ENCODE peak calls at places on chromosomes 2 and 18, in six cellular contexts. P, B, J, A, Z and N are unnamed samples.

GRCh38 chr18:34771958-34772357 is 61.9 kb downstream of the DTNA start:
- DNase-seq in P (no peak), B (no peak), J (no peak), A (no peak), Z (no peak), N (peak)

GRCh38 chr2:96527052-96527964 is 9.2 kb upstream of the ARID5A start:
- DNase-seq in P (peak), B (no peak), J (no peak), A (peak), Z (no peak), N (no peak)

GRCh38 chr18:6401687-6402086 is 13.0 kb downstream of the L3MBTL4 start:
- DNase-seq in P (no peak), B (no peak), J (no peak), A (no peak), Z (no peak), N (no peak)

GRCh38 chr2:71686781-71687180 is 233.4 kb downstream of the DYSF start:
- DNase-seq in P (no peak), B (no peak), J (no peak), A (no peak), Z (no peak), N (no peak)

GRCh38 chr18:79596451-79597175 is 83.0 kb upstream of the CTDP1 start:
- DNase-seq in P (no peak), B (no peak), J (no peak), A (no peak), Z (no peak), N (no peak)

GRCh38 chr18:35131387-35132283 is 90.4 kb downstream of the MAPRE2 start:
- DNase-seq in P (no peak), B (no peak), J (no peak), A (no peak), Z (no peak), N (peak)

GRCh38 chr2:216742411-216742810 is 47.1 kb upstream of the IGFBP5 start:
- DNase-seq in P (no peak), B (no peak), J (no peak), A (no peak), Z (no peak), N (peak)

GRCh38 chr18:13885009-13885408 is 30.3 kb downstream of the MC2R start:
- DNase-seq in P (no peak), B (no peak), J (no peak), A (no peak), Z (no peak), N (no peak)

GRCh38 chr2:215370116-215370965 is 58.5 kb downstream of the ATIC start:
- DNase-seq in P (peak), B (no peak), J (no peak), A (no peak), Z (no peak), N (peak)

GRCh38 chr2:10163498-10164486 is 41.3 kb downstream of the RRM2 start:
- DNase-seq in P (peak), B (no peak), J (no peak), A (no peak), Z (no peak), N (no peak)

GRCh38 chr2:177329035-177329434 is 63.5 kb upstream of the AGPS start:
- DNase-seq in P (no peak), B (no peak), J (no peak), A (no peak), Z (no peak), N (no peak)

GRCh38 chr2:190718652-190719526 is 70.0 kb downstream of the NAB1 start:
- DNase-seq in P (peak), B (peak), J (peak), A (peak), Z (peak), N (peak)
- TF ChIP-seq CTCF in P (no peak), B (no peak), J (no peak), A (no peak), Z (no peak), N (no peak)

DNA sequence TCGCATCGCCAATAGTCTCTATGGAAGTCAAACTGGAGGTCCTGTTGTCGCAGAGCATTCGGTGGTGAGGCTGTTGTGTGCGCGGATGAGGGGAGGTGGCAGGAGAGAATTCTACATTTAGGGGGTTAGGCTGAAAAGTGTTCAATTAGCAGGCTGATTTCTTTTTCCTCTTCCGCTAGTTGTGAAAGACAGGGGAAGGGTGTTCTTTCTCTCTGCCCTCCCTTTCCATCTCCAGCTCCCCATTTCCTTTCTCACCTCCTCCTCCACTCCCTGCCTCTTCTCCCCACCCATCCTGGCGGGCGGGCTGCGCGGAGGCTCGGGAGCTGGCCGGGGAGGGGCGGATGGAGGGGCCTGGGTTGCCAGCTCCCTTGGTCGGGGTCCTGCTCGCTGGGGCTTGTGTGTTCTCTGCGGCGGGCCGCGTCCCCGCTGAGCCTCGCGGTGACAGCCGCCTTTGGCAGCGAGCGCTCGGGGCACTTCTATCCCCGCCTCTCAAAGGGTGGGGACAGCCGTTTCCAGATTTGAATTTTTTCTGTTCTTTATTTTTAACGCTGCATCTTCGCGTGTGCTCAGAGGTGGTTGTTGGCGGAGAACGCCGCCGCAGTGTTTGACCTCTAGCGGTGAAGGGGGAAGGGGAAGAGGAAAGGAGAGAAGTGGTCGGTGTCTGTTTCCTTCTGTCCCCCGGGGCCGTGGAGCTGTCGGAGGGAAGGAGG is 3.6 kb downstream of the SOX11 start:
- DNase-seq in P (peak), B (no peak), J (no peak), A (no peak), Z (no peak), N (no peak)
- H3K4me3 ChIP-seq in P (peak), B (no peak), J (no peak), A (peak), Z (no peak), N (no peak)

GRCh38 chr2:233915133-233915532 is 2.0 kb upstream of the TRPM8 start:
- DNase-seq in P (peak), B (no peak), J (no peak), A (no peak), Z (peak), N (no peak)
- TF ChIP-seq CTCF in P (peak), B (peak), J (peak), A (peak), Z (peak), N (peak)

GRCh38 chr18:59072727-59073421 is 66.8 kb upstream of the SEC11C start:
- DNase-seq in P (no peak), B (no peak), J (no peak), A (no peak), Z (no peak), N (no peak)

GRCh38 chr18:59068672-59069071 is 71.0 kb upstream of the SEC11C start:
- DNase-seq in P (no peak), B (no peak), J (no peak), A (no peak), Z (no peak), N (no peak)

GRCh38 chr18:59067873-59068272 is 71.8 kb upstream of the SEC11C start:
- DNase-seq in P (peak), B (no peak), J (no peak), A (peak), Z (peak), N (peak)

GRCh38 chr18:59065684-59066083 is 74.0 kb upstream of the SEC11C start:
- DNase-seq in P (no peak), B (no peak), J (no peak), A (no peak), Z (peak), N (no peak)

GRCh38 chr18:59070181-59070912 is 69.3 kb upstream of the SEC11C start:
- DNase-seq in P (peak), B (peak), J (peak), A (peak), Z (peak), N (peak)
- H3K4me3 ChIP-seq in P (no peak), B (no peak), J (no peak), A (no peak), Z (no peak), N (no peak)

DNA sequence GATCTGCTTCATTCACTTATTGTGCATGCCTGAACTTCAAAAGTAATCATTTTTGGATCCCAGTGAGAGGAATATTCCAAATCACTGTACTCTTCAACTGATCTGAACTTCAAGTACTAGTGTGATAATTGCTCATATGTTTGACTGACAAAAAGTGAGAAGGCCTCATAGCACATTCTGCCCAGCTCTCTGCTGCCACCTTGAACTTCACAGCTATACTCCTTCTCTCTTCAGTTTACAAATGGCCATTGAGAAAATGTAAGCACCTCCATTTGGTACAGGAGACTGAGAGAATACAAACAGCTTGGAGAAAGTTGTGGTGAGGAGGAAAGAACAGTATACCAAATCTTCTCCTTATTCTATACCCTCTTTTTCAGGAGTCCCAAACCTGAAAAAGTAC is 946.0 kb upstream of the CHAC2 start:
- DNase-seq in P (no peak), B (no peak), J (no peak), A (no peak), Z (peak), N (no peak)
- TF ChIP-seq CTCF in P (peak), B (peak), J (no peak), A (peak), Z (no peak), N (no peak)

DNA sequence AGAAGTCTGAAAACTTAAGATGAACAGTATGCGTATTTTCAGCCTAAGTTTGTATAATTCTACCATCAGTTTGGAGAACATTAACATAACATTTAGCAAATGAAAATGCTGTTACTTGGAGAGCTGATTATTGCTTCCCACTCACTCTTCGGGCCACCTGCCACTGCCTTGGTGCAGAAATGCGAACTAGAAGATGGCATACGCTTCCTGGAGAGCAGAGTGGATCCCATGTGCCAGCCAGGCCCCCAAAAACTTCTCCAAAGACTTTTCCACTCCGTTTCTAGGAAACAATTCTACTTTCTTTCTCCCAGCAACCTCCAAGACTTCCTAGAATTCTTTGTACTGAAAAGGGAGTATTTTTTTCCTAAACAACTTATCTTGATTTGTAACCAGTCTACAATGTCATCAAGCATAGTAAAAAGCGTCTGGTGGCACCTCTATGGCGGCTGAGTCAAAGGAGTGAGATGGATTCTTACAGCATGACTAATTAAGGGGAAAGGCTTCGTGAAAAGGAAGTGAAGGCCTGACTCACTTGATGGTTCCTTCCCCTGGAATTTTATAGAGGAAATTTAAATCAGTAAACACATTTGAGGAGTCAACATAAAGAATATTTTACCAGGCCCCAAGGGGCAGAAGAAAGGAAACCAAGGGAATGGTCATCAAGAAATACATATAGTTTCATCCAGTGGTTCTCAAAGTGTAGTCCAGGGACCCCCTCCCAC is 36.6 kb downstream of the FEZ2 start:
- DNase-seq in P (peak), B (peak), J (peak), A (no peak), Z (peak), N (peak)
- H3K4me3 ChIP-seq in P (peak), B (peak), J (no peak), A (no peak), Z (peak), N (no peak)